ENCODE peak calls at places on chromosomes 3 and 15, in seven cellular contexts. Z is tibial nerve, W is Peyer's patch, M is HCT116, I is uterus, N is transverse colon, R is vagina. B is an unnamed sample.

GRCh38 chr15:74402337-74402839 is 31.4 kb downstream of the SEMA7A start:
- DNase-seq in Z (no peak), W (no peak), M (no peak), I (no peak), N (no peak), R (no peak), B (no peak)

GRCh38 chr3:137792633-137793271 is 28.6 kb downstream of the SOX14 start:
- DNase-seq in Z (peak), W (no peak), M (peak), I (no peak), N (no peak), R (no peak), B (peak)

GRCh38 chr15:70752142-70752754 is 11.1 kb downstream of the UACA start:
- DNase-seq in Z (peak), W (no peak), M (no peak), I (peak), N (peak), R (no peak), B (no peak)

GRCh38 chr3:143643905-143644304 is 204.4 kb downstream of the SLC9A9 start:
- DNase-seq in Z (no peak), W (no peak), M (no peak), I (no peak), N (no peak), R (no peak), B (no peak)

GRCh38 chr3:47054414-47054813 is 74.9 kb downstream of the NBEAL2 start:
- DNase-seq in Z (no peak), W (no peak), M (no peak), I (no peak), N (no peak), R (no peak), B (no peak)

GRCh38 chr3:110958476-110959147 is 113.0 kb upstream of the NECTIN3 start:
- DNase-seq in Z (no peak), W (no peak), M (no peak), I (no peak), N (no peak), R (no peak), B (no peak)

GRCh38 chr3:12579919-12580318 is 23.0 kb downstream of the MKRN2 start:
- DNase-seq in Z (no peak), W (no peak), M (no peak), I (no peak), N (no peak), R (no peak), B (no peak)

GRCh38 chr3:40096561-40097506 is 212.7 kb upstream of the EIF1B start:
- DNase-seq in Z (no peak), W (no peak), M (no peak), I (no peak), N (no peak), R (no peak), B (no peak)

GRCh38 chr15:68025860-68026424 is 28.2 kb upstream of the PIAS1 start:
- DNase-seq in Z (no peak), W (no peak), M (no peak), I (no peak), N (no peak), R (no peak), B (no peak)

GRCh38 chr3:119343719-119344118 is 49.5 kb downstream of the ARHGAP31 start:
- DNase-seq in Z (no peak), W (no peak), M (no peak), I (no peak), N (no peak), R (no peak), B (no peak)

GRCh38 chr15:86629957-86630356 is 550.3 kb downstream of the AGBL1 start:
- DNase-seq in Z (no peak), W (no peak), M (no peak), I (no peak), N (no peak), R (no peak), B (no peak)

GRCh38 chr3:177905895-177906511 is 630.2 kb upstream of the KCNMB2 start:
- DNase-seq in Z (no peak), W (no peak), M (no peak), I (no peak), N (no peak), R (no peak), B (peak)

GRCh38 chr15:63504247-63504978 is at the start of gene USP3:
- DNase-seq in Z (peak), W (peak), M (peak), I (peak), N (peak), R (no peak), B (no peak)
- TF ChIP-seq POLR2A in Z (peak), W (peak), M (peak), I (peak), N (peak), R (peak), B (peak)

GRCh38 chr3:149128856-149129255 is 582 bp upstream of the HPS3 start:
- DNase-seq in Z (no peak), W (no peak), M (no peak), I (no peak), N (no peak), R (no peak), B (no peak)

GRCh38 chr3:149131594-149131993 is 2.2 kb downstream of the HPS3 start:
- DNase-seq in Z (no peak), W (no peak), M (no peak), I (no peak), N (no peak), R (no peak), B (no peak)

GRCh38 chr3:149134560-149134959 is 5.1 kb downstream of the HPS3 start:
- DNase-seq in Z (no peak), W (no peak), M (no peak), I (peak), N (no peak), R (no peak), B (peak)

DNA sequence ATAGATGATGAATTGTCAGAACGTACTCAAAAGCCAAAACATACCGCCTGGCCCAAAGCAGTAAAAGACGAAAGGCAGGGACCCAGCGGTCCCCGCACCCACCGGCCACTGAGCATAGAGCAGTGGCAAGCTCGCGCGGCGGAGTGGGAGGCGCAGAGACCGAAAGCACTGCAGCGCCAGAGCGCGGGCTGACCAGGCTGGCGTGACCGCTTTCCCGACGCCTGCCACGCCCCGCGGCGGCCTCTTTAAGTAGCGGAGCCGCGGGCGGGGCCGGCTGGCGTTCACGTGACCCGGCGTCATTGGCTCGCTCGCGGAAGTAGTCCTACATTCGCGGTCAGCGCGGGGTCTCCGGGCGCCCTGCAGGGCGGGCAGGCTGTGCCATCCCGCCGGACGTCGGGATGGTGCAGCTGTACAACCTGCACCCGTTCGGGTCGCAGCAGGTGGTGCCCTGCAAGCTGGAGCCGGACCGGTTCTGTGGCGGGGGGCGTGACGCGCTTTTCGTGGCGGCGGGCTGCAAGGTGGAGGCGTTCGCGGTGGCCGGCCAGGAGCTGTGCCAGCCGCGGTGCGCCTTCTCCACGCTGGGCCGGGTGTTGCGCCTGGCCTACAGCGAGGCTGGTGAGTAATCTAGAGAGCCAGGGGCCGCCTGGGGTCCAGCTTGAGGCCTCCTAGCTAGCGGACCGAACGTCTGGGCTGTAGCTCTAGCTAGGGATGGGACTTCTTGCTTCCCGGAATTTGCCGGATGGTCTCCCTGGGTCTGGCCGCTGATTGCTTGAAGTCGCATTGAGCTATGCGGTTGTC is at the start of gene HPS3:
- DNase-seq in Z (peak), W (peak), M (peak), I (peak), N (peak), R (peak), B (peak)
- TF ChIP-seq POLR2A in Z (peak), W (peak), M (peak), I (peak), N (peak), R (peak), B (peak)

DNA sequence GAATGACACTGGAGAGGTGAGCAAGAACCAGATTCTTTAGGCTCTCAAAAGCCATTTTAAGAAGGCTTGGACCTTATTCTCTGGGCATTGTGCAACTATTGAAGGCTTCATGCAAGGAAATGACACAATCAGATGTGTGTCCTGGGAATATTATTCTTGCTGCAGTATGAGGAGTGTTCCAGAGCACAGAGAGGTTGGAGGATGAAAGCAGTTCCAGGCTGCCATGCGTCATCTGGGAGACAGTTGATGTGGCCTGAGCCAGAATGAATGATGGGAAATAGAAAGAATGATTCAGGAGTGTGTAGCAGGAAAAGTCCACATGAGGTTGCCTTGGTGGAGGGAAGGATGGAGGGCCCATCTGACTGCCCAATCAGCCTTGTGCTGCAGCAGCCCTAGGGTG is 123.1 kb downstream of the CHCHD6 start:
- DNase-seq in Z (peak), W (no peak), M (no peak), I (no peak), N (no peak), R (no peak), B (no peak)
- TF ChIP-seq POLR2A in Z (no peak), W (no peak), M (no peak), I (no peak), N (no peak), R (no peak), B (no peak)

GRCh38 chr3:126392246-126392645 is 2.5 kb upstream of the CFAP100 start:
- DNase-seq in Z (no peak), W (no peak), M (no peak), I (no peak), N (no peak), R (no peak), B (no peak)

GRCh38 chr3:126390201-126390600 is 4.5 kb upstream of the CFAP100 start:
- DNase-seq in Z (no peak), W (peak), M (no peak), I (no peak), N (no peak), R (no peak), B (no peak)

GRCh38 chr3:126389792-126390142 is 4.9 kb upstream of the CFAP100 start:
- DNase-seq in Z (no peak), W (peak), M (no peak), I (no peak), N (no peak), R (no peak), B (no peak)

GRCh38 chr3:126391631-126392030 is 3.1 kb upstream of the CFAP100 start:
- DNase-seq in Z (no peak), W (no peak), M (no peak), I (no peak), N (no peak), R (no peak), B (no peak)

DNA sequence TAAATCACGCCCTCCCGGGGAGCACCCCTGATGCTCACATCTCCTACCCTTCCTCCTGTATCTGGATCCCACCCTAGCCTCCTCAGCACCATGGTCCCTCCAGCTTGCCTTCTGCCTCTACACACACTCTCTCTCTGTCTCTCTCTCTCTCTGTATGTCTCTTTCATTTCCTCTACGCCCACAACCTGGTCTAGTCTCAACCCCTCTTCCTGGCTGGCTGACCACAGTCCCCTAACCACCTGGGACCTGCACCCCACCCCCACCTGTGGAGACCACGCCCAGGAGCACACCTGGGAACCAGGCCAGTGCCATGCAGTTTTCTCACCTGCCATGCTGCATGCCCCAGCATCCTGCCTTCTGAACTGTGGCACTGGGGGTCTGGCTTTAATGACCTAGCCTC is 4.0 kb upstream of the CFAP100 start:
- DNase-seq in Z (no peak), W (peak), M (no peak), I (no peak), N (no peak), R (no peak), B (no peak)
- TF ChIP-seq POLR2A in Z (no peak), W (no peak), M (no peak), I (no peak), N (no peak), R (no peak), B (no peak)

DNA sequence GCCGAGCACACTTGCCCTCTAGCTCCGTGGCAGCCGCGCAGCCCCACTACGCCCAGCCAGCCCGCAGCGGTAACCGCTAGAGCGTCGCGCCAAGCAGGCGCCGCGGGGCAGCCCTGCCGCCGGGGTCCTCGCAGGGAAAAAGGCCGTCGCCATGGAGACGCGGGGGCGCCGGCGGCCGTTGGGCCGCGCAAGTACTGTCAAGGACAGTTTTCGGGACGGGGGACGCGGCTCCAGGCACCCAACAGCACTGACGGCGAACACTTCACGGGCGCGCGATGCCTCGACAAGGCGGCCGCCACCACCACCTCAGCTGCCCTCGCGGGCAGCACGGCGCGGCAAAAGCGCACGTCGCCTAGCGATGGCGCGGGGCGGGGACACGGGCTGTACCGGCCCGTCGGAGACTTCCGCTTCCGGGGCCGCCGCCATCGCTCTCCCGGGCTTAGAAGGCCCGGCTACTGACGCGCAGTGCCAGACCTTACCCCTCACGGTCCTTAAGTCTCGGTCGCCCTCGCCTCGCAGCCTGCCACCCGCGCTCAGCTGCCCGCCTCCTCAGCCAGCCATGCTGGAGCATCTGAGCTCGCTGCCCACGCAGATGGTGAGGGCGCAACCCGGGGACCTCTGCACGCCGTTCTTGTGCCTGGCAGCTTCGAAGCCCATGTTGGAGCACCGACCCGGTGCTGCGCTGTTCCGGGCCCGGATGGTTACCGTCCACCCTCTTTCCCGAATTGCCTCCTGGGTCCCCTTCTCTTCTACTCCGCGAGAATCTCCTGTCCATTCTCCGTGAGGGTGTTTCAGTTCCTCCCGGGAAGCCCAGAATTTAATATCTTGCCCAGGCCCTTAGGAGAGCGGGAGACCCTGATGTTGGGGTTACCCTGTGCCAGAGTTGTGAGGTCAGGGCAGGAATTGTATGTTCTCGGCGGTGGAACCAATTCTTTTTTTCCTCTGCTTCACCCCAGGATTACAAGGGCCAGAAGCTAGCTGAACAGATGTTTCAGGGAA is at the start of the genes GLT8D1 and SPCS1:
- DNase-seq in Z (peak), W (peak), M (peak), I (peak), N (peak), R (peak), B (peak)
- TF ChIP-seq POLR2A in Z (peak), W (peak), M (peak), I (peak), N (peak), R (peak), B (peak)

DNA sequence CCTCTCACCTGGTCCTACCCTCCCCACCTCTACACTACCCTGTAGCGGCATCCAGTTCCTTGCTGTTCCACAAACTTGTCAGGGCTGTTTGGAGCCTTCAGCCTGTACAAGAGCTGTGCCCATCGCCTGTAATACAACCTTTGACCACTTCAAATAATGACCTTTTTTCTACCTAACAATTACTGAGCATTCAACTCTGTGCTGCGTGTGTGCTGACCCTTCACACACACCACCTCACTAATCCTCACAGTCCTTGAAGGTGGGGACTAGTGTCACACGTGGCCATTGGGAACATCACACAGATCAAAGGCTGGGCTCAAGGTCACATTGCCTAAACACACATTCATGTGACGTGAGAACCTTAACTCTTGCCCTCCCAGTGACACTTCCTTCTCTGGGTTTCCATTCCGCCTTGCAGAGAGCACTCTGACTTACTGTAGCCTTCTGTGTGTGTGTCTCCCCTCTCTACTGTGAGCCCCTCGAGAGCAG is 3.1 kb downstream of the C3orf20 start:
- DNase-seq in Z (no peak), W (no peak), M (no peak), I (no peak), N (no peak), R (no peak), B (no peak)
- TF ChIP-seq POLR2A in Z (no peak), W (no peak), M (no peak), I (no peak), N (no peak), R (no peak), B (no peak)

GRCh38 chr15:44879066-44879465 is 77.4 kb upstream of the TERB2 start:
- DNase-seq in Z (no peak), W (no peak), M (no peak), I (no peak), N (no peak), R (no peak), B (no peak)

GRCh38 chr15:44883219-44883900 is 73.1 kb upstream of the TERB2 start:
- DNase-seq in Z (no peak), W (no peak), M (no peak), I (no peak), N (no peak), R (no peak), B (no peak)

DNA sequence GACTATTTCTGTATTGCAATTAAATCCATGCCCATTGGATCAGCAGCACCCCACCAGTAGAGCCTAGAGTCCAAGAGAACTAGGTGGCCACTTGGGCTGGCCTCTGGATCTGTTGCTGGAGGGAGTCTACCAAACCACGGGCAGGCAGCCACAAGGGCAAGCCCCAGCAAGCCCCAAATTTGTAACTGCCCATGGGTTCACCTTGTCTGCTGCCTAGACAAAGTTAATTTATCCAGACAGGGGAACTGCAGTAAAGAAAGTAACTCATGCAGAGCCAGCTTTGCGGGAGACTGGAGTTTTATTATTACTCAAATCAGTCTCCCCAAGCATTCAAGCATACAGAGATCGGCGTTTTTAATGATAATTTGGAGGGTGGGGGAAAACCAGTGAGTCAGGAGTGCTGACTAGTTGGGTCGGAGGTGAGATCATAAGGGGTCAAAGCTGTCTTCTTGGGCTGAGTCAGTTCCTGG is 74.0 kb upstream of the TERB2 start:
- DNase-seq in Z (no peak), W (no peak), M (no peak), I (no peak), N (no peak), R (no peak), B (peak)
- TF ChIP-seq POLR2A in Z (no peak), W (no peak), M (no peak), I (no peak), N (no peak), R (no peak), B (no peak)

B was measured in H54.